ENCODE peak calls at places on chromosomes 3 and 15, in seven cellular contexts. H, O, T, U, V, E and D are unnamed samples.

GRCh38 chr3:152459572-152459971 is 190.8 kb downstream of the MBNL1 start:
- DNase-seq in H (no peak), O (no peak), T (no peak), U (no peak), V (no peak), E (no peak), D (no peak)

GRCh38 chr3:195822131-195822696 is 10.5 kb upstream of the MUC4 start:
- DNase-seq in H (no peak), O (no peak), T (no peak), U (no peak), V (no peak), E (no peak), D (no peak)

GRCh38 chr3:99637041-99637380 is 1.4 kb upstream of the COL8A1 start:
- DNase-seq in H (no peak), O (peak), T (no peak), U (no peak), V (no peak), E (no peak), D (no peak)

GRCh38 chr3:183085634-183086390 is 13.5 kb downstream of the MCCC1 start:
- DNase-seq in H (peak), O (peak), T (no peak), U (no peak), V (no peak), E (peak), D (peak)

GRCh38 chr15:28978011-28978378 is 92.2 kb downstream of the APBA2 start:
- DNase-seq in H (no peak), O (no peak), T (no peak), U (no peak), V (no peak), E (no peak), D (no peak)

GRCh38 chr3:153980252-153980590 is 141.0 kb upstream of the ARHGEF26 start:
- DNase-seq in H (no peak), O (peak), T (no peak), U (no peak), V (peak), E (peak), D (no peak)

GRCh38 chr15:80478075-80478474 is 73.9 kb downstream of the ARNT2 start:
- DNase-seq in H (no peak), O (no peak), T (no peak), U (no peak), V (no peak), E (no peak), D (no peak)

GRCh38 chr15:67564590-67565345 is 22.3 kb downstream of the MAP2K5 start:
- DNase-seq in H (no peak), O (no peak), T (no peak), U (no peak), V (no peak), E (no peak), D (no peak)

GRCh38 chr3:79822076-79822475 is 54.3 kb upstream of the ROBO1 start:
- DNase-seq in H (no peak), O (peak), T (no peak), U (no peak), V (no peak), E (no peak), D (no peak)

GRCh38 chr3:50322386-50323091 is at the start of gene HYAL2:
- DNase-seq in H (no peak), O (peak), T (peak), U (peak), V (peak), E (no peak), D (no peak)

GRCh38 chr15:82058517-82059204 is 12.8 kb upstream of the MEX3B start:
- DNase-seq in H (no peak), O (no peak), T (no peak), U (no peak), V (no peak), E (no peak), D (no peak)

GRCh38 chr3:414063-414462 is 217.5 kb downstream of the CHL1 start:
- DNase-seq in H (peak), O (peak), T (no peak), U (no peak), V (no peak), E (peak), D (no peak)

GRCh38 chr15:65940618-65940909 is 71.3 kb downstream of the RAB11A start:
- DNase-seq in H (no peak), O (no peak), T (no peak), U (peak), V (no peak), E (no peak), D (no peak)

GRCh38 chr3:133413166-133414020 is 13.5 kb downstream of the BFSP2 start:
- DNase-seq in H (peak), O (peak), T (no peak), U (no peak), V (no peak), E (no peak), D (no peak)

GRCh38 chr3:52714335-52715302 is 8.7 kb downstream of the SPCS1 start:
- DNase-seq in H (peak), O (peak), T (peak), U (no peak), V (peak), E (no peak), D (peak)

DNA sequence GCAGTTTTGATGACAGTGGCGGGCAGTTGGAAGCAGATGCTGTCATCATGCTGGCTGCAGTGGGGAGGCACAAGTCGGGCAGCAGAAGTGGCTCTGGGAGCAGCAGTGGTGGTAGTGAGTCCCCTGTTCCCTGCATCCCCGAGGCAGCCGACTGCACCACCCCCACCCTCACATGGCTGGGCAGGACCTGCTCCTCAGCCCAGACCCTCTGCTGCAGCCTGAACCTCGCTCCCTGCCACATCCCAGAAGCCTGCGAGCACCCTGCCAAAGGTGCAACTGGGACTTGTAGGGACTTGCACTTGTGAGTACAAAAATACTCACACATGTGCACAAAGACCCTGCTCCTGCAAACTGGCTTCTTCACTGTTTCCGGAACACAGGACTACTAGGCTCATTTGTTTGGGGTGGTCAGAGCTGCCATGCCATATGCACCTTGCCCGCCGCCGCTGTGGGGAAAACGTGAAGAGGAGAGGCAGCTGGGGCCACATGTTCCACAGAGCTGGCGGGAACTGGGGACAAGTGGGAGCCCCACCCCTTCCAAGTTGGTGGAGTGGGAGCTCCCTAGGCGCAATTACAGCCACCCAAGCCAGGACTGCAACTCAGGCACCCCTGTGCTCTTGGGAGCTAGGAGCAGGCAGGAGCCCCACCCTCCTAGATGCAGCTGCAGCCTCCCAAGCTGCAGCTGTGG is 2.2 kb downstream of the JMJD7 start:
- DNase-seq in H (no peak), O (no peak), T (peak), U (no peak), V (no peak), E (no peak), D (no peak)
- H3K27ac ChIP-seq in H (no peak), O (no peak), T (no peak), U (no peak), V (no peak), E (no peak), D (no peak)

GRCh38 chr3:13278783-13279531 is 141.2 kb downstream of the NUP210 start:
- DNase-seq in H (no peak), O (no peak), T (peak), U (no peak), V (no peak), E (no peak), D (no peak)

GRCh38 chr3:13277860-13278531 is 142.1 kb downstream of the NUP210 start:
- DNase-seq in H (no peak), O (no peak), T (peak), U (no peak), V (no peak), E (peak), D (no peak)

GRCh38 chr3:13276438-13277129 is 143.5 kb downstream of the NUP210 start:
- DNase-seq in H (no peak), O (no peak), T (peak), U (no peak), V (no peak), E (no peak), D (no peak)

GRCh38 chr3:13275376-13276005 is 144.6 kb downstream of the NUP210 start:
- DNase-seq in H (no peak), O (no peak), T (peak), U (no peak), V (no peak), E (no peak), D (no peak)

GRCh38 chr3:13277130-13277783 is 142.9 kb downstream of the NUP210 start:
- DNase-seq in H (no peak), O (no peak), T (peak), U (no peak), V (no peak), E (no peak), D (no peak)
- H3K27ac ChIP-seq in H (peak), O (no peak), T (peak), U (peak), V (peak), E (no peak), D (no peak)

GRCh38 chr15:60134609-60135008 is 130.5 kb downstream of the FOXB1 start:
- DNase-seq in H (no peak), O (no peak), T (no peak), U (no peak), V (no peak), E (no peak), D (no peak)

GRCh38 chr15:60135961-60136360 is 131.8 kb downstream of the FOXB1 start:
- DNase-seq in H (no peak), O (no peak), T (no peak), U (no peak), V (no peak), E (no peak), D (no peak)

GRCh38 chr15:60138397-60138968 is 134.4 kb downstream of the FOXB1 start:
- DNase-seq in H (no peak), O (no peak), T (no peak), U (no peak), V (no peak), E (no peak), D (no peak)

DNA sequence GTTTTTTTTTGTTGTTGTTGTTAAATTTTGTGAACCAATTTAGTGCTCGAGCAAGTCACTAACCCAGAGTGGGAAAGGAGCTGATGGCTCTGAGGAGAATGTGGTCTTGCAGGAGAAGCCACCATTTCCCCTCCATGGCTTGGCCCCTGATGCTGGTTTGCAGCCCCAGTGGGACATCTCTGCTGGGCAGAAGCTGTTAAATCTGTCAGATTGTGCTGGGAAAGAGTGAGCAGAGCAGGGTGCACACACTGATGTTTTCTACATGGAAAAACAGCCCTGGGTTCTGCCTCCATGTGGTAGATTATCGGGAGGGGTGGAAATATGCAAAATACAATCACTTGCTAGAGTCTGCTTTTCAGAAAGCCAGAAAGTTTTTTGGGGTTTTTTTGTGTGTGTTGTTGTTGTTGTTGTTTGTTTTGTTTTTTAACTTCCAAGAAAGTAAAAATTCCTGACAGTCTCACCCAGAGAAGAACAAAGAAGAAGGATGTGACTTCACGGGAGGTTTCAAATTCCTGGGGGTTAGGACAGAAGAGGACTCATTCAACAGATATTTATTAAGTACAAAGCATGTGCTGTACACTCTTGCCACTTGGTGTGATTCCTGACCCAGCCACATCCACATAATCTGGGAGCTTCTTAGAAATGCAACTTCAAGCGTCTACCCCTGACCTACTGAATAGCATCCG is 133.7 kb downstream of the FOXB1 start:
- DNase-seq in H (no peak), O (no peak), T (no peak), U (no peak), V (no peak), E (no peak), D (no peak)
- H3K27ac ChIP-seq in H (no peak), O (no peak), T (no peak), U (no peak), V (no peak), E (no peak), D (no peak)

GRCh38 chr3:30526031-30526430 is 80.4 kb upstream of the TGFBR2 start:
- DNase-seq in H (no peak), O (peak), T (no peak), U (no peak), V (no peak), E (no peak), D (no peak)

GRCh38 chr3:30524357-30525040 is 81.9 kb upstream of the TGFBR2 start:
- DNase-seq in H (no peak), O (peak), T (no peak), U (no peak), V (no peak), E (no peak), D (no peak)

GRCh38 chr3:30521156-30521555 is 85.2 kb upstream of the TGFBR2 start:
- DNase-seq in H (no peak), O (no peak), T (no peak), U (no peak), V (no peak), E (no peak), D (no peak)

GRCh38 chr3:30520695-30521094 is 85.7 kb upstream of the TGFBR2 start:
- DNase-seq in H (no peak), O (no peak), T (no peak), U (no peak), V (no peak), E (no peak), D (no peak)

DNA sequence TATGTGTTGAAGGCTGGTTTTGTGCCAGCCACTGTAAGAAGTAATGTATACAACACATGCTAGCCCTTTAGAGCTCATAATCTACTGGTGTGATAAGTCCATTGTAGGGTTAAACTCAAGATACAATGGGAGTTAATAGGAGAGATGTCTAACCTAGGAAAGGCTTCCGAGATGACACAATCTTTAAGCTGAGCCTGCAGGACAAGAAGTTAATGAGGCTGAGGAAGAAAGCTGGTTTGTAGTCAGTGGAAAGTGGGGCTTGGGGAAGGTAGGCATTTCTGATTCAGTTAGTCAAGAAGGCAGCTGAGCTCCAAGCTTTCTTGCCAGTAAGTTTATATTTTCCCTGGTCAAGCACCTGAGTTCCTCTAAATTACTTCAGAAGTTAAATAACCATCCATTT is 83.0 kb upstream of the TGFBR2 start:
- DNase-seq in H (no peak), O (peak), T (no peak), U (no peak), V (no peak), E (no peak), D (no peak)
- H3K27ac ChIP-seq in H (no peak), O (no peak), T (no peak), U (no peak), V (no peak), E (no peak), D (no peak)

GRCh38 chr3:149641011-149641728 is 16.7 kb downstream of the WWTR1 start:
- DNase-seq in H (no peak), O (no peak), T (no peak), U (no peak), V (no peak), E (no peak), D (no peak)
- H3K27ac ChIP-seq in H (peak), O (no peak), T (no peak), U (no peak), V (peak), E (no peak), D (no peak)

GRCh38 chr3:141354517-141354916 is 13.8 kb upstream of the ZBTB38 start:
- DNase-seq in H (no peak), O (no peak), T (no peak), U (no peak), V (no peak), E (no peak), D (no peak)
- H3K27ac ChIP-seq in H (no peak), O (no peak), T (no peak), U (no peak), V (no peak), E (no peak), D (no peak)